ENCODE peak calls at places on chromosomes 4 and X, in seven cellular contexts. Z, M, Y, P, N, T and L are unnamed samples.

GRCh38 chr4:84690481-84690880 is 107.6 kb downstream of the CDS1 start:
- DNase-seq in Z (no peak), M (no peak), Y (no peak), P (no peak), N (no peak), T (no peak), L (no peak)

GRCh38 chr4:176753049-176753448 is 39.7 kb downstream of the VEGFC start:
- DNase-seq in Z (no peak), M (no peak), Y (no peak), P (no peak), N (no peak), T (no peak), L (no peak)

GRCh38 chr4:7892212-7893019 is 47.2 kb downstream of the AFAP1 start:
- DNase-seq in Z (no peak), M (no peak), Y (no peak), P (no peak), N (peak), T (no peak), L (no peak)

GRCh38 chr4:33073811-33074210 is 2353.6 kb downstream of the PCDH7 start:
- DNase-seq in Z (no peak), M (no peak), Y (no peak), P (no peak), N (no peak), T (no peak), L (no peak)

GRCh38 chrX:91331476-91331875 is 103.2 kb upstream of the PABPC5 start:
- DNase-seq in Z (no peak), M (no peak), Y (no peak), P (no peak), N (no peak), T (no peak), L (no peak)

GRCh38 chr4:39613093-39613656 is 25.5 kb downstream of the SMIM14 start:
- DNase-seq in Z (no peak), M (no peak), Y (no peak), P (no peak), N (no peak), T (no peak), L (no peak)

GRCh38 chr4:109803924-109804571 is 2.2 kb upstream of the CFI start:
- DNase-seq in Z (no peak), M (peak), Y (no peak), P (no peak), N (peak), T (no peak), L (peak)

GRCh38 chr4:188779586-188779985 is 640.3 kb downstream of the TRIML1 start:
- DNase-seq in Z (no peak), M (no peak), Y (no peak), P (no peak), N (no peak), T (no peak), L (no peak)

GRCh38 chrX:133660356-133660755 is 245.1 kb upstream of the GPC4 start:
- DNase-seq in Z (no peak), M (no peak), Y (no peak), P (no peak), N (peak), T (no peak), L (no peak)

GRCh38 chr4:151034829-151035228 is 19.7 kb upstream of the LRBA start:
- DNase-seq in Z (no peak), M (no peak), Y (no peak), P (no peak), N (no peak), T (no peak), L (no peak)

GRCh38 chrX:119181491-119181890 is 53.9 kb upstream of the KIAA1210 start:
- DNase-seq in Z (no peak), M (peak), Y (no peak), P (no peak), N (peak), T (no peak), L (no peak)

GRCh38 chrX:84873176-84873575 is 130.5 kb upstream of the APOOL start:
- DNase-seq in Z (no peak), M (no peak), Y (no peak), P (no peak), N (no peak), T (no peak), L (no peak)

GRCh38 chr4:2251795-2252529 is 9.9 kb downstream of the MXD4 start:
- DNase-seq in Z (no peak), M (peak), Y (peak), P (no peak), N (no peak), T (peak), L (peak)

GRCh38 chrX:17710836-17711235 is 26.5 kb upstream of the SCML1 start:
- DNase-seq in Z (no peak), M (no peak), Y (no peak), P (no peak), N (no peak), T (no peak), L (no peak)

GRCh38 chr4:148770848-148771247 is 328.6 kb upstream of the NR3C2 start:
- DNase-seq in Z (no peak), M (no peak), Y (no peak), P (no peak), N (no peak), T (no peak), L (no peak)

GRCh38 chr4:36027203-36027602 is 217.1 kb downstream of the ARAP2 start:
- DNase-seq in Z (no peak), M (no peak), Y (no peak), P (no peak), N (no peak), T (no peak), L (no peak)

GRCh38 chrX:9847071-9847470 is 60.8 kb downstream of the SHROOM2 start:
- DNase-seq in Z (no peak), M (no peak), Y (no peak), P (no peak), N (no peak), T (no peak), L (no peak)

DNA sequence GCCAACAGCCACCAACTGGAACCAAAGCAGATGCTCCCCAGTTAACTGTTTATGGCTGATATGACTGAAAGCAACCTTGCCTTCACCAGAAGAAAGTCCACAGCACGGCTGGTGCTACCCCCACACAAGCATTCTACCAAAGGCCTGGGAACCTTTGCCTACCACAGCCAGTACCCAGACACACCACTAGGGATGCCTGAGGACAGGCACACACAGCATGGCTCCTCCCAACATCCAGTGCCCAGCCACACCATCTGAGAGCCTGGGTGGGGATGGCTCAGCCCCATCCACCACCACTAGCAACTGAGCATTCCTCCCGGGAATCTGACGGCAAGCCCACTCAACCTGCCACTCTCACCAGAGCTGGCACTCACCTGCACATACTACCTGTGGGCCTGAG is 178.6 kb downstream of the SLC7A11 start:
- DNase-seq in Z (no peak), M (no peak), Y (no peak), P (no peak), N (no peak), T (no peak), L (no peak)
- TF ChIP-seq CTCF in Z (no peak), M (no peak), Y (no peak), P (no peak), N (no peak), T (no peak), L (no peak)

GRCh38 chr4:140168474-140168873 is 14.5 kb upstream of the MAML3 start:
- DNase-seq in Z (no peak), M (no peak), Y (no peak), P (no peak), N (no peak), T (no peak), L (no peak)

GRCh38 chr4:140163029-140163810 is 9.2 kb upstream of the MAML3 start:
- DNase-seq in Z (peak), M (no peak), Y (no peak), P (no peak), N (peak), T (peak), L (no peak)

GRCh38 chr4:140158234-140159030 is 4.4 kb upstream of the MAML3 start:
- DNase-seq in Z (no peak), M (peak), Y (no peak), P (no peak), N (no peak), T (no peak), L (no peak)

GRCh38 chr4:140157341-140157740 is 3.4 kb upstream of the MAML3 start:
- DNase-seq in Z (no peak), M (no peak), Y (no peak), P (no peak), N (no peak), T (no peak), L (no peak)

DNA sequence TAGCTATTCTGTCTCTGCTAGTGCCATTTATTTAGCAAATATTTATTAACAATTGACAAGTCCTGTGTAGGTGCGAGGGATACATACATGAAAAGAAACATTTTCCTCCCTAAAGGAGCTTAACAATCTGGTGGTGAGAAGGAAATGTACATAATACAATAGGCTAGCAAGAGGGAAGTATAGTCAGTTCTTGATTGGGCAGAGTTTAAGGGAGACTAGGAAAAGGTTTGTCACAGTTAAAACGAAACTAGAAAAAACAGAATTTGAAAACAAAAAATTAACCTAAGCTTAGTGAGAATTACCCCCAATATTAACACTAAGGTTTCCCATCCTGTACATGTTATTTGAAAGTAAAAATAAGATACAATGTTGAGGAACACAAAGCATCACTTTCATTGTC is 8.6 kb upstream of the MAML3 start:
- DNase-seq in Z (no peak), M (no peak), Y (no peak), P (no peak), N (no peak), T (no peak), L (no peak)
- H3K4me3 ChIP-seq in Z (peak), M (no peak), Y (no peak), P (no peak), N (no peak), T (no peak), L (no peak)

DNA sequence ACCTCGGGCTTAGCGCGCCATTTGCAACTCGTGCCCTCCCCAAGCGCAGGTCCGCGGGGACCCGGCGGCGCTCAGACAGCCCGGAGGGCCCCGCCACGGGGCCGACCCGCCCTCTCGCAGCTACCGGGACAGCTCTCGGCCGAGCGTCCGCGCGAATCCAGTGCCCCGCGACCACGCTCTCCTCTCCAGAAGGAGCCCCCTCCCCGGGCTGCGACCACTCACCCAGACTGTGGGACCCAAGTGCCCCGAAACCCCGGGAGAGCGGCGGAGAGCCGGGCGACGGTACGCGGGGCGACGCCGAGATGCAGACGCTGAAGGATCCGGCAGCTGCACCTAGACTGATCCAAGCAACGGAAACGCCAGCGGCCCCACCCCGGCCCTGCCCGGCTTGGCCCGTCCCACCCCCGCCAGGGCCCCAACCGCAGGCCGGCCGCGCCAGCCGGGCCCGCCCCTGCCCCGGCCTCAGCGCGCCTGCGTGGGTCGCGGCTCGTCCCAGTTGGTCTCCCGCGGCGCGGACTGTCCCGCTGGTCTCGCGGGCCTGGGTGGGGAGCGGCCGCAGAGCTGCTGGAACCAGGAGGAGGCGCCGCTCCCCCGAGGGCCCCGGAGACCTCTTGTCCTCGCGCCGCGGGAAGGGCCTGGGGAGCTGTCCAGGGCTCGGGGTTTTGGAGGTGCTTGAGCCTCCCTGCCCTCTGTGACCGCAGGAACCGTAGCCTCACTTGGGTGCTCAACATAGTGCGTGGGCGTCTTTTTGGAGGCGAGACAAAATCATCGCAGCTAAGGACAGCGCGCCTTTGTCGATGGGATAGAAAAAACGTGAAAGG is at the start of gene ANXA5:
- DNase-seq in Z (peak), M (peak), Y (peak), P (peak), N (peak), T (peak), L (peak)
- TF ChIP-seq POLR2A in Z (peak), M (peak), Y (peak), P (peak), N (peak), T (peak), L (no peak)

GRCh38 chr4:13196721-13197120 is 287.4 kb downstream of the RAB28 start:
- DNase-seq in Z (no peak), M (no peak), Y (no peak), P (peak), N (no peak), T (no peak), L (no peak)

DNA sequence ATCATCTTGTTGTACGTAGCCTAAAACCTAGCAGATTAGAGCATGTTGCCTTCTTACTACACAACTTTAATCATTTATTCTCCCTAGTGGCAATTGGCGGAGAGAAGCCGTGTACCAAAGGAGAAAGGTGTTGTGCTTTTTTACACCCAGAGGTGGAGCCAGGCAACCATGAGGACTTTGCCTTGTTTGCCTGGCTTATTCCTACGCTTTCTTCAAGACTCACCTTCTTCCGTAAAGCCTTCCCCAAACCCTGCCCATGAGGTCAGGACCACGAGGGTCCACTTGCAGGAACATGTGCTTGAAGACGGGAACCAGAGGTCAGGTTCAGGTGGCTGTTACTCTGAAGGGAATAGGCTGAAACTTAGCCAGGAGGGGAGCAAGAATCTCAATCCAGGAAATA is 290.5 kb downstream of the RAB28 start:
- DNase-seq in Z (no peak), M (no peak), Y (no peak), P (no peak), N (no peak), T (no peak), L (no peak)
- TF ChIP-seq CTCF in Z (no peak), M (no peak), Y (no peak), P (no peak), N (no peak), T (no peak), L (no peak)

DNA sequence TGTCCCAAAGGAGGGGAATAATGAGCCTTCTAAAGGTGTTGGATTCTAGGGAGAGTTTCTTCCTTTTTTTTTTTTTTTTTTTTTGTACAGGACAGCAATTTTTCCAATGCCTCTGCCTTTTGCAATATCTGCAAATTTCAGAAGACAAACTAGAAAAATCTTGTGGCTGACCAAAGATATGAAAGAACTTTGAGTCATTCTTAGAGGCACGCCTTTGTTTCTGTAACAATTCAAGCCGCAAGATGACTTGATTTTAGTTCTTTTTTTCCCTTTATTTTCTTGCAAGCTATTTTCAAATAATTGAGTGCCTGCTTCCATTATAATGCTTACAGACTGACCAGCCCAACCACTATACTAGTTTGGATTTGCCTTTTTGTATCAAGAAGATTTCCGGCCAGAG is 47.6 kb upstream of the UXT start:
- DNase-seq in Z (no peak), M (no peak), Y (no peak), P (no peak), N (no peak), T (no peak), L (no peak)
- H3K4me3 ChIP-seq in Z (no peak), M (no peak), Y (no peak), P (no peak), N (no peak), T (no peak), L (no peak)

GRCh38 chr4:128921954-128922353 is 112.5 kb downstream of the JADE1 start:
- DNase-seq in Z (no peak), M (no peak), Y (no peak), P (no peak), N (no peak), T (no peak), L (no peak)

GRCh38 chr4:128915544-128915943 is 106.0 kb downstream of the JADE1 start:
- DNase-seq in Z (no peak), M (no peak), Y (no peak), P (no peak), N (no peak), T (no peak), L (no peak)

GRCh38 chr4:128913228-128913627 is 103.7 kb downstream of the JADE1 start:
- DNase-seq in Z (no peak), M (no peak), Y (no peak), P (no peak), N (no peak), T (no peak), L (no peak)

GRCh38 chr4:128917781-128918180 is 108.3 kb downstream of the JADE1 start:
- DNase-seq in Z (no peak), M (no peak), Y (no peak), P (no peak), N (no peak), T (no peak), L (no peak)

GRCh38 chr4:128916832-128917231 is 107.3 kb downstream of the JADE1 start:
- DNase-seq in Z (peak), M (peak), Y (peak), P (peak), N (peak), T (no peak), L (no peak)
- TF ChIP-seq POLR2A in Z (no peak), M (no peak), Y (no peak), P (no peak), N (no peak), T (no peak), L (no peak)